ENCODE peak calls at places on chromosomes 1 and 21, in nine cellular contexts. W is fibroblast of villous mesenchyme; H is endothelial cell of umbilical vein; A is C1 segment of cervical spinal cord; E is heart right ventricle; L is mucosa of gallbladder; P is hepatocyte; D is stimulated activated CD4-positive, alpha-beta T cell treated with anti-CD3 and anti-CD28 coated beads, Interleukin-4, amount 100 ng/mL, for 24 hours; J is effector memory CD8-positive, alpha-beta T cell. Z is an unnamed sample.

GRCh38 chr1:209155556-209155955 is 428.0 kb upstream of the CAMK1G start:
- DNase-seq in D (no peak), E (no peak), J (no peak), P (peak; percentile 6), A (no peak), H (no peak), W (no peak), L (no peak), Z (no peak)

GRCh38 chr21:36980280-36981048 is 14.0 kb upstream of the HLCS start:
- DNase-seq in W (no peak), P (peak; percentile 45), E (peak; percentile 42), J (no peak), D (no peak), L (peak; percentile 12), A (no peak), H (peak; percentile 16), Z (no peak)

GRCh38 chr1:117632269-117633067 is 26.6 kb downstream of the TENT5C start:
- DNase-seq in D (no peak), E (no peak), P (peak; percentile 17), J (no peak), L (no peak), W (no peak), A (no peak), H (no peak), Z (no peak)

GRCh38 chr1:2641381-2642130 is 8.7 kb upstream of the MMEL1 start:
- DNase-seq in W (no peak), E (no peak), L (no peak), A (no peak), J (no peak), P (peak; percentile 9), D (no peak), H (no peak), Z (peak; percentile 19)

GRCh38 chr1:89833183-89834077 is 12.6 kb downstream of the LRRC8D start:
- DNase-seq in A (peak; percentile 66), H (no peak), L (no peak), J (no peak), D (no peak), E (no peak), P (no peak), W (no peak), Z (peak; percentile 70)

GRCh38 chr1:216499581-216500272 is 76.5 kb upstream of the USH2A start:
- DNase-seq in W (peak; percentile 1), L (peak; percentile 20), P (peak; percentile 11), D (no peak), H (no peak), A (no peak), J (no peak), E (no peak), Z (no peak)

GRCh38 chr1:167983797-167984196 is 46.9 kb upstream of the MPC2 start:
- DNase-seq in D (no peak), J (no peak), E (no peak), A (no peak), W (no peak), L (no peak), H (no peak), P (no peak), Z (no peak)

GRCh38 chr1:65264197-65264929 is 45.0 kb upstream of the DNAJC6 start:
- DNase-seq in H (peak; percentile 13), P (peak; percentile 47), L (peak; percentile 21), A (peak; percentile 45), E (no peak), D (peak; percentile 16), W (peak; percentile 48), J (no peak), Z (peak; percentile 83)

GRCh38 chr21:34100789-34101188 is 27.4 kb downstream of the MRPS6 start:
- DNase-seq in W (no peak), D (no peak), A (no peak), J (no peak), L (no peak), E (no peak), H (no peak), P (no peak), Z (no peak)

GRCh38 chr1:108057536-108057935 is 92.6 kb upstream of the VAV3 start:
- DNase-seq in D (no peak), W (peak; percentile 72), A (no peak), P (peak; percentile 49), E (peak; percentile 20), H (peak; percentile 6), J (no peak), L (no peak), Z (no peak)

GRCh38 chr1:36139521-36139920 is 9.8 kb downstream of the TRAPPC3 start:
- DNase-seq in L (no peak), A (no peak), D (no peak), E (no peak), W (no peak), P (no peak), H (no peak), J (no peak), Z (no peak)

GRCh38 chr1:180854001-180854400 is 58.7 kb upstream of the KIAA1614 start:
- DNase-seq in A (no peak), P (no peak), E (no peak), H (peak; percentile 76), L (no peak), J (no peak), W (no peak), D (no peak), Z (no peak)

GRCh38 chr1:52237430-52237829 is 95.5 kb downstream of the ZFYVE9 start:
- DNase-seq in H (peak; percentile 25), P (no peak), W (peak; percentile 55), E (no peak), J (no peak), A (no peak), L (no peak), D (no peak), Z (no peak)

GRCh38 chr1:173017792-173018191 is 32.9 kb downstream of the TNFSF18 start:
- DNase-seq in P (no peak), H (peak; percentile 17), A (no peak), W (peak; percentile 30), E (no peak), J (no peak), L (no peak), D (no peak), Z (no peak)

GRCh38 chr1:147111381-147112130 is 60.7 kb downstream of the PRKAB2 start:
- DNase-seq in E (no peak), J (no peak), L (no peak), P (no peak), W (no peak), D (no peak), A (no peak), H (no peak), Z (no peak)

GRCh38 chr1:181296180-181296579 is 187.1 kb upstream of the CACNA1E start:
- DNase-seq in H (no peak), D (no peak), J (no peak), A (no peak), P (no peak), W (no peak), L (no peak), E (no peak), Z (no peak)

GRCh38 chr1:193707271-193708015 is 521.0 kb upstream of the B3GALT2 start:
- DNase-seq in L (no peak), P (no peak), A (no peak), D (no peak), H (peak; percentile 13), E (no peak), W (peak; percentile 30), J (no peak), Z (no peak)

GRCh38 chr1:208737922-208738321 is 493.7 kb upstream of the PLXNA2 start:
- DNase-seq in J (no peak), P (no peak), D (no peak), W (no peak), L (no peak), A (no peak), H (no peak), E (no peak), Z (no peak)

GRCh38 chr1:246161626-246162025 is 345.5 kb downstream of the SMYD3 start:
- DNase-seq in E (no peak), L (no peak), J (no peak), W (peak; percentile 64), D (no peak), A (no peak), P (peak; percentile 30), H (peak; percentile 37), Z (no peak)